ENCODE peak calls at places on chromosomes 4 and X, in four cellular contexts. O is BE2C, F is RWPE1, D is cardiac fibroblast. K is an unnamed sample.

GRCh38 chr4:76447326-76447954 is 12.4 kb downstream of the SHROOM3 start:
- DNase-seq in F (no peak), O (no peak), D (peak; percentile 81), K (no peak)

GRCh38 chr4:146132445-146132844 is 43.1 kb upstream of the LSM6 start:
- DNase-seq in O (no peak), D (no peak), F (peak; percentile 5), K (peak; percentile 20)

GRCh38 chr4:103046416-103047290 is 27.1 kb upstream of the SLC9B1 start:
- DNase-seq in F (peak; percentile 32), O (peak; percentile 16), D (peak; percentile 67), K (peak; percentile 58)

GRCh38 chrX:20515841-20516461 is 249.2 kb upstream of the RPS6KA3 start:
- DNase-seq in O (no peak), D (peak; percentile 81), F (peak; percentile 64), K (peak; percentile 80)

GRCh38 chr4:8159522-8160232 is 1.1 kb upstream of the ABLIM2 start:
- DNase-seq in O (no peak), D (no peak), F (no peak), K (no peak)

GRCh38 chr4:78557841-78558240 is 6.3 kb downstream of the ANXA3 start:
- DNase-seq in F (no peak), D (no peak), O (no peak), K (no peak)

GRCh38 chr4:14143892-14144291 is 516.4 kb upstream of the BOD1L1 start:
- DNase-seq in O (no peak), D (no peak), F (no peak), K (peak; percentile 6)

GRCh38 chr4:40581254-40582140 is 48.2 kb downstream of the RBM47 start:
- DNase-seq in O (no peak), F (no peak), D (no peak), K (no peak)

GRCh38 chr4:14871676-14872430 is 130.4 kb upstream of the CPEB2 start:
- DNase-seq in D (no peak), O (peak; percentile 34), F (peak; percentile 2), K (peak; percentile 62)

GRCh38 chrX:150530821-150531220 is 37.6 kb upstream of the MTM1 start:
- DNase-seq in F (no peak), O (no peak), D (no peak), K (no peak)

GRCh38 chr4:74158561-74159396 is 861 bp downstream of the MTHFD2L start:
- DNase-seq in F (peak; percentile 17), O (no peak), D (peak; percentile 43), K (peak; percentile 60)

GRCh38 chr4:52172166-52172565 is 121.1 kb downstream of the SPATA18 start:
- DNase-seq in D (peak; percentile 18), F (no peak), O (no peak), K (peak; percentile 20)

GRCh38 chrX:24026403-24026801 is 584 bp downstream of the KLHL15 start:
- DNase-seq in O (no peak), F (peak; percentile 13), D (peak; percentile 22), K (no peak)

GRCh38 chr4:114563536-114564315 is 34.9 kb upstream of the UGT8 start:
- DNase-seq in O (no peak), F (no peak), D (no peak), K (peak; percentile 13)

GRCh38 chr4:93373893-93374860 is 454.4 kb upstream of the ATOH1 start:
- DNase-seq in D (no peak), F (no peak), O (no peak), K (no peak)

GRCh38 chr4:23934915-23935314 is 45.1 kb upstream of the PPARGC1A start:
- DNase-seq in O (no peak), F (peak; percentile 10), D (peak; percentile 98), K (peak; percentile 96)

GRCh38 chr4:110636231-110636676 is 13.4 kb upstream of the PITX2 start:
- DNase-seq in F (no peak), O (no peak), D (no peak), K (no peak)

GRCh38 chr4:169986369-169986768 is 39.8 kb downstream of the MFAP3L start:
- DNase-seq in O (no peak), D (no peak), F (no peak), K (no peak)

GRCh38 chr4:32318926-32319325 is 1598.8 kb downstream of the PCDH7 start:
- DNase-seq in O (no peak), D (no peak), F (no peak), K (no peak)
- TF ChIP-seq CTCF in O (no peak), D (no peak), F (no peak), K (no peak)

GRCh38 chr4:80321341-80321740 is 14.2 kb upstream of the CFAP299 start:
- DNase-seq in F (no peak), D (no peak), O (no peak), K (no peak)

GRCh38 chr4:80324171-80324570 is 11.4 kb upstream of the CFAP299 start:
- DNase-seq in F (no peak), D (no peak), O (no peak), K (no peak)

GRCh38 chr4:80322716-80323115 is 12.8 kb upstream of the CFAP299 start:
- DNase-seq in F (peak; percentile 59), O (no peak), D (peak; percentile 67), K (peak; percentile 63)

DNA sequence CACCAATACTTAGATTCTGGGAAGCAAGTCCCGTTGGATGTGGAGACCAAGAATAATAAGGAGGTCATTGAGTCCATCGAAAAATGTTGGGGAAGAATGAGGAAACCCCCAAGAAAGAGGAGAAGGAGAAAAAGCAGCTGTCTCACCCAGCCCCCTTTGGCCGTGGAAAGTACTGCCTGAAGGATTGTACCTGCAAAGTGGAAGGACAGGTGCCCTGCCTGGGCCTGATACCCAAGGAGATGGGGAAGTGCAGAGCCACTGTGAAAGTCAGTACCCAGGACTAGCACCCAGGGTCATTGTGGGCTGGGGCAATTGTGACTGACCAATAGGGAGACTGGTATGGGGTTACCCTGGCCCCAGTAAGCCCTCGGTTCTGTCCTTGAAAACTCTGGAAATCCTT is 13.8 kb upstream of the CFAP299 start:
- DNase-seq in D (no peak), O (no peak), F (no peak), K (no peak)
- TF ChIP-seq CTCF in D (no peak), O (no peak), F (no peak), K (no peak)

DNA sequence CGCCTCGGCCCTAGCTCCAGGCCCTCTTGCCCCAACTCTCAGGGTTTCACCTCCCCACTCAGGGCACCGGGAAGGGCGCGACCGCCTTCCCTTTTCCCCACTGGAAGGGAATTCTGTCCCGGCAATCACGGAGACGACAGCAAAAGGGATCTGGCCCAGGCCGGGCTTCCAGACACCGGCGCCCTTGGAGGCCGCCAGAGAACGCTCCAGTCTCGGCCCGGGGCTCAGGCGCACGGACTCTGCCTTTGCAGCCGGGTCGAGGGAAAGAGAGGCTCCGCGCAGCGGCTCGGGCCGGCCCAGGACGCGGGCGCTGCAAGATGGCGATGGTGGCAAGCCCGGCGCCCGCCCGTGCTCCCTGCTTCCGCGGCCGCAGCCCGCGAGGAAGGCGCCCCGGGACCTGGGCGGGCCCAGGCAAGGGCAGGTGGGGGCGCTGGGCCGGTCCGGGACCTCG is 1.1 kb downstream of the CTBP1 start:
- DNase-seq in F (no peak), O (no peak), D (no peak), K (peak; percentile 31)
- TF ChIP-seq CTCF in F (no peak), O (no peak), D (no peak), K (no peak)

GRCh38 chr4:11765849-11766453 is 337.3 kb upstream of the HS3ST1 start:
- DNase-seq in O (no peak), D (peak; percentile 70), F (peak; percentile 39), K (peak; percentile 59)
- TF ChIP-seq CTCF in O (peak; percentile 56), D (peak; percentile 68), F (peak; percentile 74), K (peak; percentile 65)

GRCh38 chrX:115423091-115423490 is 133.6 kb downstream of the LUZP4 start:
- DNase-seq in F (no peak), D (no peak), O (no peak), K (no peak)
- TF ChIP-seq CTCF in F (no peak), D (no peak), O (no peak), K (no peak)

DNA sequence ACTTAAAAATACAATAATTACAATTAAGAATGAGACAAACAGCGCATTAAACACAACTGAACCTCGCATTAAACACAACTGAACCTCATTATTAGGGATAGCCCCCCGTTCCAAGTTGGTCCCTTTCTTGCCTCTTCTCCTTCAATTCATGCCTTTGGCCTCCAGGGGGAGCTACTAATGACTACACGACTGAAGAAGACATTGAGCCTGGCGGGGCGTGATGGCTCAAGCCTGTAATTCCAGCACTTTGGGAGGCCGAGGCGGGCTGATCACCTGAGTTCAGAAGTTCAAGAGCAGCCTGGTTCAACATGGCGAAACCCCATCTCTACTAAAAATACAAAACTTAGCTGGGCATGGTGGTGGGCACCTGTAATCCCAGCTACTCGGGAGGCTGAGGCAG is 56.4 kb upstream of the NWD2 start:
- DNase-seq in D (no peak), O (peak; percentile 10), F (no peak), K (peak; percentile 6)
- TF ChIP-seq CTCF in D (no peak), O (peak; percentile 39), F (no peak), K (no peak)

GRCh38 chrX:1484638-1485019 is 31.9 kb upstream of the ASMTL start:
- DNase-seq in O (no peak), D (no peak), F (no peak), K (no peak)

GRCh38 chrX:1483843-1484637 is 31.3 kb upstream of the ASMTL start:
- DNase-seq in F (no peak), O (no peak), D (no peak), K (no peak)

GRCh38 chrX:1480082-1480785 is 27.5 kb upstream of the ASMTL start:
- DNase-seq in F (no peak), O (no peak), D (no peak), K (no peak)

GRCh38 chrX:1485033-1485432 is 32.3 kb upstream of the ASMTL start:
- DNase-seq in F (no peak), O (no peak), D (no peak), K (no peak)

DNA sequence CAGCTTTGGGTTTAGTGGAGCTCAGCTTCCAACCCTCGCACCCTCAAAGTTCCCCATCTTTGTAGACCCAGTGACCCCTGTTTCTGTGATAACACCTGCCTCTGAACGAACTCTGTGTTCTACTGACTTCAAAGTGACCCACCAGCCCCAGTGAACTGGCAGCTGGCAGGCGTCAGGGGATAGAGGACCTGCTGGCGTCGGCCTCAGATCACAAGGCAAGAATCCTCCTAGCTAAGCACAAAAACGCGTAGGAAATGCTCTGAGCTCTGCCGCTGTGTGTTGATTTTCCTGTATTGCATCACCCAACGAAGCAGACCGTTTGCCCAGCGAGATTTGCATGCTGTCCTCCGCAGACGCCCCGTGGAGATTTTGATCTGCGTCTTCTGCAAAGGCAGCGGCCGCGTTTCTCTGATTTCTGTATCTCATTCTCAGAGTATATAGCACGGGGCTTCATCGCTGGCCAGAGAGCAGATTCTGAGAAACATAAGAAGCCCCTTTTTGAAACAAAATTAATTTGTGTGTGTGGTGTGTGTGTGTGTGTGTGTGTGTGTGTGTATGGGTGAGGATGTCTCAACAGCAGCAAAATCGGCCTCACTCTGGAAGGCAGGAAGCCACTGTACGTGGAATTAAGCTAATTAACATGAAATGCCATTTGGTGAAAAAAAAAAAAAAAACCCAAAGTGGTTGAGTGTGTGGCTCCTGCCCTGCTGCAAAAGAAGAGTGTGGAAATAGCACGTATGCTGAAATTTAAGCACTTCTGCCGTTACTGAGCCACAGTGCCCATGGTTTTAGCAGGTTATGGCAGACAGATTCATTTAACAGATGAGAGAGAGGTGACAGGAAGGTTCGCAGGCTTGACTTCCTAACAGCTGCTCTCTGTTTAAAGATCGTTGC is 29.2 kb upstream of the ASMTL start:
- DNase-seq in D (peak; percentile 89), O (no peak), F (no peak), K (peak; percentile 70)
- TF ChIP-seq CTCF in D (no peak), O (no peak), F (no peak), K (no peak)

DNA sequence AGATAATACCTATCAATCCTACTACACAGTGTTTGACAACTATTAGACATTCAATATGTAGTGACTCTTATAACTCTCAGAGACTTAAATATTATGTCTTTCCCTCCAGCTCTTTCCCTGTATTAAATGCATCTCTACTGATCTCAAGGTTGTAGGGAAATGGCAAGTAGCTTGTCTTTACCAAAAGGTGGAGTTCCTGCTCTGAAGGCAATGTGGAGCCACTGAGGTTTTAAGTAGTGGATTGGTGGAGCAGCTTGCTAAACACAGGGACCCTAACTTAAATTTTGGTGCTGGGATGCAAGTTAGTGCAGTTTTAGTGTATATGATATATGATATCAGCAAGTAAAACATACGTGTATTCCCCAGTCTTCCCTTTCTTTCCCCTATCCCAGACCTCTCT is 13.1 kb downstream of the FNIP2 start:
- DNase-seq in F (no peak), D (no peak), O (no peak), K (no peak)
- TF ChIP-seq CTCF in F (no peak), D (no peak), O (no peak), K (no peak)

K was measured in MCF 10A.